ENCODE peak calls at places on chromosomes 6 and 20, in six cellular contexts. D, V, P, I, G and R are unnamed samples.

GRCh38 chr6:122798099-122798641 is 9.1 kb downstream of the SMPDL3A start:
- DNase-seq in G (peak), V (no peak), P (peak), D (peak), I (no peak), R (peak)

GRCh38 chr6:157145656-157146285 is 177.5 kb downstream of the TMEM242 start:
- DNase-seq in G (no peak), P (peak), V (no peak), I (no peak), D (peak), R (no peak)

GRCh38 chr6:101445527-101445926 is 52.0 kb downstream of the GRIK2 start:
- DNase-seq in P (no peak), D (peak), I (peak), G (no peak), V (no peak), R (peak)

GRCh38 chr6:8277769-8278168 is 157.6 kb downstream of the SLC35B3 start:
- DNase-seq in P (no peak), D (no peak), I (no peak), V (no peak), G (no peak), R (no peak)

GRCh38 chr6:43973351-43973750 is 153.9 kb downstream of the MRPL14 start:
- DNase-seq in P (no peak), V (no peak), G (no peak), D (no peak), I (no peak), R (no peak)

GRCh38 chr20:32231847-32232246 is 24.2 kb downstream of the POFUT1 start:
- DNase-seq in I (no peak), D (peak), G (peak), V (no peak), P (peak), R (no peak)

GRCh38 chr6:93801101-93801847 is 381.9 kb upstream of the EPHA7 start:
- DNase-seq in P (no peak), I (no peak), G (no peak), V (no peak), D (no peak), R (no peak)

GRCh38 chr6:154865291-154865690 is 129.8 kb upstream of the TIAM2 start:
- DNase-seq in D (peak), G (peak), V (no peak), P (peak), I (no peak), R (no peak)

GRCh38 chr6:168440520-168441433 is at the start of gene SMOC2:
- DNase-seq in G (no peak), V (no peak), I (no peak), D (no peak), P (no peak), R (no peak)

GRCh38 chr6:137652961-137653697 is 158.9 kb upstream of the OLIG3 start:
- DNase-seq in I (no peak), P (no peak), G (no peak), D (no peak), V (no peak), R (no peak)

GRCh38 chr6:2038096-2038495 is 207.3 kb downstream of the GMDS start:
- DNase-seq in P (peak), G (peak), I (no peak), D (peak), V (no peak), R (no peak)

GRCh38 chr6:64736421-64736950 is 970.5 kb downstream of the EYS start:
- DNase-seq in V (no peak), P (no peak), D (no peak), I (no peak), G (peak), R (no peak)

GRCh38 chr6:30834643-30835042 is 49.7 kb upstream of the DDR1 start:
- DNase-seq in I (no peak), G (no peak), P (no peak), D (no peak), V (no peak), R (peak)

GRCh38 chr20:63534427-63534830 is 2.7 kb downstream of the PTK6 start:
- DNase-seq in I (no peak), D (no peak), P (no peak), G (no peak), V (no peak), R (no peak)

GRCh38 chr6:170087946-170088348 is 202.9 kb downstream of the DLL1 start:
- DNase-seq in P (no peak), I (no peak), D (no peak), G (no peak), V (peak), R (no peak)

GRCh38 chr6:22145823-22146379 is 150.9 kb downstream of the PRL start:
- DNase-seq in V (no peak), D (peak), I (peak), G (peak), P (peak), R (peak)

GRCh38 chr20:56766528-56766927 is 137.4 kb downstream of the TFAP2C start:
- DNase-seq in G (no peak), I (no peak), V (no peak), P (no peak), D (no peak), R (peak)
- H3K4me3 ChIP-seq in G (no peak), I (no peak), V (no peak), P (no peak), D (no peak), R (no peak)

GRCh38 chr20:25223179-25223661 is 24.7 kb upstream of the PYGB start:
- DNase-seq in D (peak), G (peak), I (peak), P (peak), V (no peak), R (peak)
- TF ChIP-seq CTCF in D (peak), G (peak), I (peak), P (peak), V (no peak), R (no peak)

GRCh38 chr20:33685328-33686007 is 717 bp downstream of the E2F1 start:
- DNase-seq in V (no peak), D (no peak), I (no peak), G (no peak), P (no peak), R (no peak)
- H3K4me3 ChIP-seq in V (peak), D (peak), I (peak), G (peak), P (peak), R (peak)

DNA sequence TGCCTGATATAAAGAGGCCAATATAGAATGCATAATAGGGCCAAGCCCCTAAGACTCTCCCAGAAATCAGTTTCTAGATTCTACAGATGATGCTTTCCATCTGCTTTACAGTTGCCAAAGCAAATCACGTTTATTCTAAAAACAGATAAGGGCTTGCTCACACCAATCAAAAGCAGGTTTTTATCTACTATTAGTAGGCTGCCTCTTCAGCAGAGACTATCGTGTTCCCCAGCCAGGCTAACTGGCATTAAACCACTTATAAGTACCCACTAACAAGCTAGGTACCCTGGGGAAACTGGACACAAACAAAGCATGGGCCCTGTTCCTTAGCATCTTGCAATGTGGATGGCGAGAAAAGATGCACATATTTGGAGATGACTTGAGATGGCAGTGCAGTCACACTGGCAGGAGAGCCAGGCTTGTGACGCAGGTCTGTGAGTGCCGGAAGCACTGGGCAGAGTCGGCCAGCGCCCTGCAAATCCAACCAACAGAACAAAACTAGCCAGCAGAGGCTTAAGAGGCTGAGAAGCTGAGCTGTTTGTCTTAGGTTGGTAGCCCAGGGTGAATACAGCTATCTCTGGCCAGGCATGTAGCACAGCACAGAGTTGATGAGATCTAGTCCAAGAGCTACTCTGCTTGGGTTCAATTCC is 73.4 kb downstream of the GFOD1 start:
- DNase-seq in G (no peak), D (no peak), P (no peak), V (peak), I (no peak), R (no peak)
- TF ChIP-seq CTCF in G (no peak), D (no peak), P (no peak), V (no peak), I (no peak), R (no peak)

DNA sequence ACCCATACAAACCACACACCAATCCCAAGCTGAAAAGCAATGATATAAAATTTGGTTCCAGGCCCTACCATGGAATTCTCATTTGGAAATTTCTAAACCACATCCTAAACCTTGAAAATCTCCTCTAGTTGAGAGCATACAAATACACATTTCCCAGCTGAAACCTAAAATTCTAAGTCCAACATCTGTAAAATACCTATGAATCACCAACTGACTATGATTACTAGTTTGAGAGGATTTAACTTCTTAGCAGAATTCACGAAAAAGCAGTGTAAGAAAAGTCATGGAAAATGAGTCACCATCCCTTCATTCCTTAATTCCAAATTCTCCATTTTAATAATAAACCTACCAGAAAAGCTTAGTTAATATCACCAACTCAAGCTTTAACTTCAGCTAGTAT is 15.4 kb downstream of the RANBP9 start:
- DNase-seq in G (peak), D (peak), I (peak), V (no peak), P (no peak), R (peak)
- H3K4me3 ChIP-seq in G (no peak), D (no peak), I (no peak), V (no peak), P (no peak), R (no peak)

GRCh38 chr6:149929422-149929821 is 6.5 kb upstream of the RAET1G start:
- DNase-seq in V (no peak), I (no peak), P (no peak), G (no peak), D (no peak), R (no peak)
- TF ChIP-seq CTCF in V (peak), I (peak), P (peak), G (peak), D (peak), R (peak)

DNA sequence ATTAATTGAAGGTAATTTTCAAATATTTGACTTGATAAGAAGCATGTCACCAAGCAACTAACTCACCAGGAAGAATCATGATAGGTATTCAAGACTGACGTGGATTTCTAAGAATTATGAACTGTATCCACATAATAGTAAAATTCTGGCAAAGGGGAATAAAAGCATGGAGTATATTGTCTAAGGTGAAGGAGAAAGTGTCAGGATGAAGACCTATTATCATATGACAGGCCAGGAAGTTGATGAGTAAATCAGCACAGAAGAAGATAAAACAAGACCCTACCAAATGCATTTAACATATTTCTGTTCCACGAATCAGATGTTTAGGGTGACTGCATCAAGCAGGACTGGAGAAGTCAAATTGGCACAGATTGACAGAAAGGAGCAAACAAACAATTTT is 362.7 kb upstream of the MMS22L start:
- DNase-seq in I (no peak), D (no peak), P (no peak), V (no peak), G (no peak), R (no peak)
- H3K4me3 ChIP-seq in I (no peak), D (no peak), P (no peak), V (no peak), G (no peak), R (no peak)

GRCh38 chr6:23659125-23659524 is 466.9 kb upstream of the NRSN1 start:
- DNase-seq in G (peak), V (no peak), I (no peak), P (peak), D (peak), R (no peak)
- TF ChIP-seq CTCF in G (peak), V (peak), I (peak), P (peak), D (peak), R (peak)

DNA sequence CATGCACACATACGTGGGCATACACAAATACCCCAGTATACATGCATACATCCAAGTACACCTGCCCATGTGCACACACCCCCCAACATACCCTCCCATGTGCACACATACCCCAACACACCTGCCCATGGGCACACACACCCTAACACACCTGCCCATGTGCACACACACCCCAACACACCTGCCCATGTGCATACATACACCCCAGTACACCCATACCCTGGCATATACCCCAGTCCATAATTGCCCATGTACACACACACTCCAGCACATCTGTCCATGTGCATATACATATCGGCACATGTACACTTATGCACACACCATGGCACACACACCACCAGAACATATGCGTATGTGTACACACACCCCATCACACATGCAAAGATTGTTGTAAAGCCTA is 475.2 kb downstream of the PREX1 start:
- DNase-seq in P (no peak), G (no peak), I (no peak), V (no peak), D (no peak), R (no peak)
- H3K4me3 ChIP-seq in P (no peak), G (no peak), I (no peak), V (no peak), D (no peak), R (no peak)